ENCODE peak calls at places on chromosomes 13 and 19, in four cellular contexts. O, C, E and T are unnamed samples.

GRCh38 chr19:13979224-13979623 is 26.9 kb downstream of the RFX1 start:
- DNase-seq in C (no peak), E (no peak), O (no peak), T (no peak)

GRCh38 chr19:19751846-19752245 is 18.9 kb upstream of the ZNF14 start:
- DNase-seq in O (no peak), C (no peak), E (no peak), T (no peak)

GRCh38 chr13:79386125-79386822 is 19.8 kb downstream of the RBM26 start:
- DNase-seq in O (no peak), C (no peak), E (no peak), T (no peak)

GRCh38 chr19:50501186-50501567 is 9.8 kb downstream of the JOSD2 start:
- DNase-seq in C (no peak), O (no peak), E (no peak), T (no peak)

GRCh38 chr13:112714772-112715569 is 25.1 kb downstream of the ATP11A start:
- DNase-seq in E (no peak), O (no peak), C (peak), T (no peak)

GRCh38 chr13:74465279-74465678 is 331.1 kb upstream of the KLF12 start:
- DNase-seq in O (no peak), C (no peak), E (no peak), T (no peak)

GRCh38 chr13:106155411-106155810 is 380.1 kb downstream of the EFNB2 start:
- DNase-seq in C (no peak), E (no peak), O (no peak), T (no peak)

GRCh38 chr19:3471954-3472655 is 8.2 kb downstream of the SMIM24 start:
- DNase-seq in C (peak), O (peak), E (no peak), T (no peak)

GRCh38 chr19:48968179-48968661 is 3.1 kb downstream of the FTL start:
- DNase-seq in O (no peak), E (no peak), C (no peak), T (no peak)

GRCh38 chr19:47309038-47309437 is 623 bp upstream of the C5AR1 start:
- DNase-seq in C (no peak), O (no peak), E (no peak), T (no peak)

GRCh38 chr13:108313382-108313781 is 43.9 kb downstream of the TNFSF13B start:
- DNase-seq in O (no peak), C (no peak), E (no peak), T (no peak)

GRCh38 chr13:44050450-44051063 is 170.9 kb downstream of the LACC1 start:
- DNase-seq in C (no peak), E (peak), O (no peak), T (no peak)

GRCh38 chr13:80386001-80386400 is 45.1 kb upstream of the SPRY2 start:
- DNase-seq in O (no peak), C (no peak), E (no peak), T (no peak)

GRCh38 chr19:9914315-9915207 is 21.8 kb downstream of the OLFM2 start:
- DNase-seq in E (peak), O (peak), C (peak), T (peak)

GRCh38 chr19:46373573-46374359 is 26.9 kb downstream of the PPP5C start:
- DNase-seq in E (peak), O (no peak), C (peak), T (peak)

GRCh38 chr13:70502944-70503343 is 394.7 kb upstream of the KLHL1 start:
- DNase-seq in O (no peak), E (no peak), C (no peak), T (no peak)